ENCODE peak calls at places on chromosomes 11 and 22, in five cellular contexts. O is T follicular helper cell, K is occipital lobe, U is AG09309, T is COR-L47. Q is an unnamed sample.

GRCh38 chr11:95835351-95835750 is 45.1 kb downstream of the CEP57 start:
- DNase-seq in T (peak), U (no peak), O (no peak), K (no peak), Q (no peak)

GRCh38 chr22:23527971-23528740 is 51.9 kb downstream of the IGLL1 start:
- DNase-seq in K (no peak), U (no peak), T (no peak), O (no peak), Q (peak)

GRCh38 chr11:121318848-121319834 is 26.6 kb downstream of the SC5D start:
- DNase-seq in U (peak), K (no peak), T (peak), O (peak), Q (peak)

GRCh38 chr11:32884770-32885384 is 7.7 kb upstream of the QSER1 start:
- DNase-seq in T (no peak), K (no peak), U (no peak), O (no peak), Q (no peak)

GRCh38 chr11:124919836-124920755 is 1.0 kb downstream of the HEPN1 start:
- DNase-seq in K (no peak), O (no peak), U (no peak), T (no peak), Q (no peak)

GRCh38 chr11:23956586-23956985 is 540.3 kb upstream of the LUZP2 start:
- DNase-seq in O (no peak), K (no peak), U (no peak), T (no peak), Q (no peak)

GRCh38 chr22:21775061-21775460 is 39.5 kb upstream of the YPEL1 start:
- DNase-seq in O (no peak), U (no peak), T (no peak), K (peak), Q (no peak)

GRCh38 chr22:23754980-23755636 is 883 bp upstream of the VPREB3 start:
- DNase-seq in O (no peak), K (no peak), T (peak), U (no peak), Q (no peak)

GRCh38 chr22:50192825-50193204 is 7.1 kb downstream of the TRABD start:
- DNase-seq in U (no peak), T (no peak), O (peak), K (no peak), Q (peak)

GRCh38 chr11:126139541-126140091 is 71.8 kb downstream of the RPUSD4 start:
- DNase-seq in K (no peak), O (no peak), T (no peak), U (no peak), Q (peak)

GRCh38 chr11:2186669-2187266 is 15.2 kb upstream of the TH start:
- DNase-seq in T (peak), K (no peak), O (peak), U (no peak), Q (no peak)

GRCh38 chr11:34252651-34253050 is 105.2 kb downstream of the ABTB2 start:
- DNase-seq in O (no peak), T (peak), K (no peak), U (no peak), Q (no peak)

GRCh38 chr11:8833568-8834275 is 77.3 kb upstream of the AKIP1 start:
- DNase-seq in U (no peak), O (no peak), K (no peak), T (no peak), Q (no peak)

GRCh38 chr22:39920134-39920743 is 19.4 kb downstream of the GRAP2 start:
- DNase-seq in T (no peak), K (no peak), U (no peak), O (no peak), Q (no peak)

Q was measured in ovary.